ENCODE peak calls at places on chromosomes 2 and 18, in seven cellular contexts. Z is naive thymus-derived CD4-positive, alpha-beta T cell; N is fibroblast of lung; B is K562; H is pancreas; Q is thyroid gland; A is HCT116. T is an unnamed sample.
A peak's percentile ranks its signal among the peaks of the same experiment; 100 is the strongest.

GRCh38 chr2:152445375-152445774 is 110.4 kb downstream of the FMNL2 start:
- DNase-seq in Z (no peak), N (no peak), B (no peak), H (no peak), Q (no peak), A (no peak), T (no peak)

GRCh38 chr2:200042944-200043343 is 87.6 kb downstream of the MAIP1 start:
- DNase-seq in Z (no peak), N (peak; percentile 78), B (no peak), H (no peak), Q (no peak), A (no peak), T (no peak)

GRCh38 chr2:18690342-18690741 is 101.0 kb upstream of the NT5C1B start:
- DNase-seq in Z (no peak), N (no peak), B (no peak), H (no peak), Q (no peak), A (peak; percentile 15), T (no peak)

GRCh38 chr2:127226132-127226519 is 6.0 kb upstream of the CYP27C1 start:
- DNase-seq in Z (no peak), N (no peak), B (no peak), H (no peak), Q (no peak), A (no peak), T (no peak)

GRCh38 chr2:113041871-113042270 is 10.8 kb downstream of the IL36B start:
- DNase-seq in Z (no peak), N (no peak), B (no peak), H (no peak), Q (no peak), A (peak; percentile 29), T (no peak)

GRCh38 chr18:24762417-24762816 is 302.0 kb downstream of the HRH4 start:
- DNase-seq in Z (no peak), N (no peak), B (no peak), H (no peak), Q (no peak), A (no peak), T (no peak)

GRCh38 chr2:76763276-76763675 is 758.9 kb downstream of the LRRTM4 start:
- DNase-seq in Z (no peak), N (no peak), B (no peak), H (no peak), Q (no peak), A (no peak), T (no peak)

GRCh38 chr2:50863218-50863617 is 168.7 kb downstream of the NRXN1 start:
- DNase-seq in Z (no peak), N (peak; percentile 6), B (no peak), H (no peak), Q (no peak), A (no peak), T (no peak)

GRCh38 chr2:26363958-26364357 is 17.4 kb upstream of the ADGRF3 start:
- DNase-seq in Z (no peak), N (no peak), B (no peak), H (no peak), Q (no peak), A (no peak), T (no peak)

GRCh38 chr2:46349115-46349547 is 51.9 kb downstream of the EPAS1 start:
- DNase-seq in Z (no peak), N (no peak), B (no peak), H (no peak), Q (no peak), A (no peak), T (no peak)

GRCh38 chr18:22214731-22215528 is 45.5 kb downstream of the GATA6 start:
- DNase-seq in Z (no peak), N (peak; percentile 41), B (no peak), H (no peak), Q (no peak), A (no peak), T (no peak)

GRCh38 chr18:61703508-61703907 is 189.3 kb downstream of the RNF152 start:
- DNase-seq in Z (no peak), N (peak; percentile 82), B (no peak), H (no peak), Q (no peak), A (no peak), T (no peak)

GRCh38 chr2:105287692-105288091 is 41.8 kb downstream of the TGFBRAP1 start:
- DNase-seq in Z (no peak), N (peak; percentile 23), B (peak; percentile 55), H (no peak), Q (peak; percentile 39), A (peak; percentile 16), T (peak; percentile 59)

GRCh38 chr18:21031845-21032244 is 79.8 kb downstream of the ROCK1 start:
- DNase-seq in Z (no peak), N (no peak), B (no peak), H (no peak), Q (no peak), A (no peak), T (no peak)

GRCh38 chr2:41972819-41973218 is 75.0 kb upstream of the PKDCC start:
- DNase-seq in Z (no peak), N (no peak), B (peak; percentile 42), H (no peak), Q (peak; percentile 62), A (no peak), T (no peak)

GRCh38 chr2:105317937-105318336 is 11.6 kb downstream of the TGFBRAP1 start:
- DNase-seq in Z (no peak), N (no peak), B (no peak), H (no peak), Q (no peak), A (no peak), T (no peak)

GRCh38 chr2:23901966-23902942 is 24.7 kb downstream of the ATAD2B start:
- DNase-seq in Z (no peak), N (peak; percentile 65), B (no peak), H (no peak), Q (no peak), A (no peak), T (no peak)

GRCh38 chr2:66317268-66317899 is 117.5 kb upstream of the MEIS1 start:
- DNase-seq in Z (no peak), N (no peak), B (no peak), H (no peak), Q (no peak), A (no peak), T (no peak)

GRCh38 chr2:204673877-204674276 is 128.6 kb downstream of the PARD3B start:
- DNase-seq in Z (no peak), N (peak; percentile 77), B (no peak), H (no peak), Q (no peak), A (no peak), T (peak; percentile 73)

GRCh38 chr18:45014047-45014501 is 333.4 kb downstream of the SETBP1 start:
- DNase-seq in Z (no peak), N (peak; percentile 90), B (no peak), H (peak; percentile 26), Q (no peak), A (no peak), T (no peak)

GRCh38 chr2:46315103-46315890 is 18.1 kb downstream of the EPAS1 start:
- DNase-seq in Z (no peak), N (peak; percentile 97), B (peak; percentile 87), H (peak; percentile 94), Q (peak; percentile 88), A (peak; percentile 52), T (no peak)

GRCh38 chr2:19176977-19177376 is 181.4 kb downstream of the OSR1 start:
- DNase-seq in Z (no peak), N (peak; percentile 78), B (no peak), H (no peak), Q (no peak), A (no peak), T (no peak)

GRCh38 chr2:111042772-111043771 is 77.6 kb upstream of the BCL2L11 start:
- DNase-seq in Z (no peak), N (no peak), B (no peak), H (no peak), Q (no peak), A (no peak), T (no peak)

GRCh38 chr2:5495616-5496015 is 196.6 kb upstream of the SOX11 start:
- DNase-seq in Z (no peak), N (no peak), B (no peak), H (no peak), Q (peak; percentile 54), A (no peak), T (no peak)

GRCh38 chr2:240567872-240568677 is at the start of gene RNPEPL1:
- DNase-seq in Z (peak; percentile 70), N (peak; percentile 29), B (peak; percentile 58), H (peak; percentile 40), Q (peak; percentile 59), A (no peak), T (peak; percentile 50)

GRCh38 chr2:201257941-201258665 is 2.2 kb upstream of the CASP8 start:
- DNase-seq in Z (peak; percentile 72), N (peak; percentile 83), B (peak; percentile 60), H (peak; percentile 72), Q (peak; percentile 90), A (peak; percentile 68), T (peak; percentile 18)
- H3K4me1 ChIP-seq in Z (peaks cover 71% of the 10 kb centered on the region), N (peaks cover 18% of the 10 kb centered on the region), B (peaks cover 27% of the 10 kb centered on the region), H (peaks cover 4% of the 10 kb centered on the region), Q (peaks cover 12% of the 10 kb centered on the region), A (peaks cover 55% of the 10 kb centered on the region), T (peaks cover 16% of the 10 kb centered on the region)

GRCh38 chr2:159720676-159721075 is 8.4 kb downstream of the MARCHF7 start:
- DNase-seq in Z (no peak), N (no peak), B (no peak), H (no peak), Q (no peak), A (no peak), T (no peak)
- H3K36me3 ChIP-seq in Z (no peaks in the 10 kb centered on the region), N (peaks cover 6% of the 10 kb centered on the region), B (peaks cover 85% of the 10 kb centered on the region), H (no peaks in the 10 kb centered on the region), Q (peaks cover 4% of the 10 kb centered on the region), A (peaks cover 14% of the 10 kb centered on the region), T (peaks cover 73% of the 10 kb centered on the region)

DNA sequence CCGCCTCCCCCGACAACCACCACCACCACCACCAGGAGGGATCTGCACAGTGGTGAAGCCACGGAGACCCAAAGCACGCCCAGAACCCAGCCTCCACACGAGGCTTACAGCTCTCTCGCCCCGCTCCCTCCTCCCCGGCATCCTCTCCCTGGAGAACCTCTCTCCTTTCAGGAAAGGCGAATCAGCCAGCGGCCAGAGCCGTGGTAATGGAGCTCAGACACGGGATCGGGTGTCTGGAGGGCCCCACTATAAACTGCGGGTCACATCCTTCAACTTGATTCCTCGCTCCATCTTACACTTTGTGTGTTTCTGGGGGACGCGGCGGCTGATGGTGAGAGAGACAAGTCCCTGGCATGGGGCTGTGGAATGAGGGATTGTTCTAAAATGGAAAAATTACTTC is 271.5 kb upstream of the SIX2 start:
- DNase-seq in Z (no peak), N (no peak), B (no peak), H (no peak), Q (no peak), A (no peak), T (no peak)
- H3K4me1 ChIP-seq in Z (no peaks in the 10 kb centered on the region), N (no peaks in the 10 kb centered on the region), B (no peaks in the 10 kb centered on the region), H (peaks cover 9% of the 10 kb centered on the region), Q (no peaks in the 10 kb centered on the region), A (peaks cover 21% of the 10 kb centered on the region), T (no peaks in the 10 kb centered on the region)

GRCh38 chr2:280655-281110 is 7.2 kb downstream of the ALKAL2 start:
- DNase-seq in Z (no peak), N (no peak), B (no peak), H (no peak), Q (no peak), A (no peak), T (no peak)

GRCh38 chr2:281381-281780 is 6.5 kb downstream of the ALKAL2 start:
- DNase-seq in Z (no peak), N (no peak), B (no peak), H (no peak), Q (no peak), A (no peak), T (no peak)

GRCh38 chr2:279366-279765 is 8.5 kb downstream of the ALKAL2 start:
- DNase-seq in Z (no peak), N (no peak), B (no peak), H (no peak), Q (no peak), A (no peak), T (no peak)

GRCh38 chr2:279956-280654 is 7.8 kb downstream of the ALKAL2 start:
- DNase-seq in Z (no peak), N (no peak), B (no peak), H (no peak), Q (no peak), A (no peak), T (no peak)

GRCh38 chr2:278312-278932 is 9.5 kb downstream of the ALKAL2 start:
- DNase-seq in Z (no peak), N (no peak), B (no peak), H (no peak), Q (no peak), A (no peak), T (no peak)
- H3K36me3 ChIP-seq in Z (peaks cover 33% of the 10 kb centered on the region), N (peaks cover 16% of the 10 kb centered on the region), B (peaks cover 90% of the 10 kb centered on the region), H (peaks cover 31% of the 10 kb centered on the region), Q (peaks cover 22% of the 10 kb centered on the region), A (peaks cover 57% of the 10 kb centered on the region), T (peaks cover 51% of the 10 kb centered on the region)